ENCODE peak calls at places on chromosomes 7 and 10, in ten cellular contexts. L is cardiac fibroblast; X is activated naive CD8-positive, alpha-beta T cell treated with anti-CD3 and anti-CD28 coated beads, Interleukin-2, amount 50 U/mL, for 24 hours; I is lower lobe of right lung; R is hippocampal formation; W is DMS 273 treated with DMSO at 0.1 percent for 48 hours; C is PC-3; K is NCI-H748 treated with DMSO at 0.1 percent for 48 hours; N is progenitor cell of endocrine pancreas; Y is myocyte. M is an unnamed sample.

GRCh38 chr10:130369645-130370381 is 233.6 kb downstream of the GLRX3 start:
- DNase-seq in L (no peak), X (no peak), I (no peak), R (no peak), W (no peak), C (no peak), K (no peak), N (no peak), Y (no peak), M (no peak)

GRCh38 chr10:133103311-133103910 is 15.7 kb downstream of the ADGRA1 start:
- DNase-seq in L (no peak), X (no peak), I (no peak), R (no peak), W (no peak), C (no peak), K (no peak), N (no peak), Y (no peak), M (no peak)

GRCh38 chr10:3000063-3000462 is 67.3 kb upstream of the PFKP start:
- DNase-seq in L (no peak), X (no peak), I (no peak), R (no peak), W (no peak), C (peak; percentile 13), K (peak; percentile 71), N (no peak), Y (no peak), M (no peak)

GRCh38 chr10:117537436-117537903 is 5.1 kb upstream of the EMX2 start:
- DNase-seq in L (no peak), X (no peak), I (no peak), R (no peak), W (no peak), C (peak; percentile 33), K (no peak), N (peak; percentile 56), Y (no peak), M (no peak)

GRCh38 chr7:116258734-116259133 is 48.4 kb downstream of the TES start:
- DNase-seq in L (peak; percentile 87), X (peak; percentile 34), I (no peak), R (peak; percentile 4), W (no peak), C (peak; percentile 78), K (peak; percentile 23), N (no peak), Y (peak; percentile 82), M (no peak)

GRCh38 chr10:6275022-6275997 is 72.6 kb downstream of the PFKFB3 start:
- DNase-seq in L (peak; percentile 99), X (peak; percentile 87), I (peak; percentile 94), R (peak; percentile 62), W (no peak), C (peak; percentile 89), K (no peak), N (no peak), Y (peak; percentile 94), M (peak; percentile 96)

GRCh38 chr10:81871558-81871957 is 3.4 kb upstream of the NRG3 start:
- DNase-seq in L (no peak), X (no peak), I (no peak), R (no peak), W (no peak), C (no peak), K (no peak), N (no peak), Y (no peak), M (no peak)

GRCh38 chr10:22253578-22253882 is 35.7 kb upstream of the EBLN1 start:
- DNase-seq in L (no peak), X (peak; percentile 32), I (peak; percentile 64), R (peak; percentile 28), W (no peak), C (no peak), K (no peak), N (no peak), Y (no peak), M (no peak)

GRCh38 chr10:32957341-32958084 is 517 bp downstream of the ITGB1 start:
- DNase-seq in L (peak; percentile 31), X (peak; percentile 49), I (peak; percentile 83), R (peak; percentile 62), W (no peak), C (peak; percentile 48), K (no peak), N (peak; percentile 43), Y (peak; percentile 61), M (no peak)

GRCh38 chr10:129307141-129307540 is 159.9 kb upstream of the MGMT start:
- DNase-seq in L (no peak), X (no peak), I (no peak), R (no peak), W (no peak), C (no peak), K (no peak), N (no peak), Y (no peak), M (no peak)

GRCh38 chr7:55101359-55101758 is 82.5 kb downstream of the EGFR start:
- DNase-seq in L (no peak), X (no peak), I (no peak), R (no peak), W (no peak), C (no peak), K (no peak), N (no peak), Y (no peak), M (no peak)

GRCh38 chr10:127853868-127854768 is 38.6 kb downstream of the CLRN3 start:
- DNase-seq in L (peak; percentile 70), X (peak; percentile 55), I (peak; percentile 75), R (peak; percentile 72), W (no peak), C (peak; percentile 73), K (peak; percentile 17), N (peak; percentile 49), Y (peak; percentile 76), M (no peak)

GRCh38 chr7:93062599-93062998 is 55.2 kb downstream of the SAMD9 start:
- DNase-seq in L (no peak), X (no peak), I (no peak), R (no peak), W (no peak), C (no peak), K (no peak), N (no peak), Y (no peak), M (no peak)

GRCh38 chr10:100510533-100511308 is 8.9 kb downstream of the SEC31B start:
- DNase-seq in L (no peak), X (peak; percentile 66), I (no peak), R (no peak), W (no peak), C (peak; percentile 34), K (no peak), N (no peak), Y (no peak), M (no peak)

GRCh38 chr7:70608229-70608628 is 523.7 kb upstream of the GALNT17 start:
- DNase-seq in L (no peak), X (no peak), I (no peak), R (no peak), W (no peak), C (no peak), K (no peak), N (no peak), Y (no peak), M (no peak)

GRCh38 chr10:102240467-102241036 is 760 bp downstream of the PITX3 start:
- DNase-seq in L (no peak), X (no peak), I (no peak), R (no peak), W (no peak), C (no peak), K (no peak), N (no peak), Y (peak; percentile 61), M (no peak)

GRCh38 chr7:9835204-9835603 is 1138.5 kb upstream of the PHF14 start:
- DNase-seq in L (no peak), X (no peak), I (no peak), R (no peak), W (no peak), C (peak; percentile 39), K (no peak), N (no peak), Y (no peak), M (no peak)

GRCh38 chr7:101816499-101817030 is 861 bp upstream of the CUX1 start:
- DNase-seq in L (peak; percentile 24), X (peak; percentile 34), I (peak; percentile 59), R (peak; percentile 40), W (no peak), C (peak; percentile 43), K (peak; percentile 18), N (peak; percentile 28), Y (peak; percentile 69), M (no peak)